ENCODE peak calls at places on chromosomes 7 and 10, in eight cellular contexts. Y is endothelial cell, C is fibroblast of lung, I is IMR-90, S is astrocyte of the spinal cord, R is lower leg skin, M is adrenal gland, D is tibial nerve. W is an unnamed sample.
A peak's percentile ranks its signal among the peaks of the same experiment; 100 is the strongest.

GRCh38 chr10:52486840-52487611 is 172.9 kb downstream of the DKK1 start:
- DNase-seq in Y (no peak), C (peak; percentile 81), I (peak; percentile 92), S (peak; percentile 85), R (no peak), M (no peak), D (no peak), W (no peak)

GRCh38 chr10:31749293-31749692 is 179.3 kb downstream of the ARHGAP12 start:
- DNase-seq in Y (no peak), C (no peak), I (peak; percentile 46), S (peak; percentile 51), R (no peak), M (no peak), D (no peak), W (no peak)

GRCh38 chr10:16832351-16833080 is 15.3 kb upstream of the RSU1 start:
- DNase-seq in Y (no peak), C (peak; percentile 72), I (peak; percentile 90), S (peak; percentile 96), R (no peak), M (peak; percentile 65), D (no peak), W (peak; percentile 60)

GRCh38 chr7:41885078-41885477 is 182.2 kb upstream of the INHBA start:
- DNase-seq in Y (no peak), C (peak; percentile 36), I (peak; percentile 64), S (peak; percentile 48), R (no peak), M (no peak), D (no peak), W (no peak)

GRCh38 chr10:117464176-117464575 is 78.4 kb upstream of the EMX2 start:
- DNase-seq in Y (no peak), C (no peak), I (no peak), S (no peak), R (no peak), M (no peak), D (no peak), W (no peak)

GRCh38 chr7:1344981-1345701 is 112.5 kb downstream of the UNCX start:
- DNase-seq in Y (no peak), C (no peak), I (no peak), S (no peak), R (no peak), M (no peak), D (no peak), W (no peak)

GRCh38 chr10:124394583-124394982 is 24.1 kb downstream of the OAT start:
- DNase-seq in Y (no peak), C (no peak), I (no peak), S (no peak), R (no peak), M (no peak), D (no peak), W (no peak)

GRCh38 chr7:120924837-120925236 is 25.7 kb upstream of the ING3 start:
- DNase-seq in Y (no peak), C (no peak), I (peak; percentile 48), S (no peak), R (no peak), M (no peak), D (no peak), W (no peak)

GRCh38 chr10:118251791-118252190 is 90.3 kb downstream of the FAM204A start:
- DNase-seq in Y (no peak), C (no peak), I (no peak), S (no peak), R (no peak), M (no peak), D (no peak), W (no peak)

GRCh38 chr7:131231381-131232220 is 96.1 kb upstream of the MKLN1 start:
- DNase-seq in Y (no peak), C (peak; percentile 82), I (peak; percentile 79), S (peak; percentile 68), R (no peak), M (peak; percentile 62), D (peak; percentile 28), W (no peak)

GRCh38 chr7:101956130-101956529 is 138.7 kb downstream of the CUX1 start:
- DNase-seq in Y (no peak), C (no peak), I (no peak), S (no peak), R (no peak), M (no peak), D (no peak), W (no peak)

GRCh38 chr10:61847087-61847486 is 54.4 kb upstream of the ARID5B start:
- DNase-seq in Y (no peak), C (no peak), I (no peak), S (no peak), R (no peak), M (no peak), D (no peak), W (no peak)

GRCh38 chr10:96511044-96511945 is 2.4 kb downstream of the TLL2 start:
- DNase-seq in Y (peak; percentile 64), C (peak; percentile 19), I (peak; percentile 17), S (peak; percentile 26), R (no peak), M (peak; percentile 64), D (peak; percentile 28), W (peak; percentile 41)

GRCh38 chr10:96516337-96516736 is 2.6 kb upstream of the TLL2 start:
- DNase-seq in Y (no peak), C (no peak), I (no peak), S (no peak), R (no peak), M (no peak), D (no peak), W (no peak)

GRCh38 chr10:96513686-96514551 is at the start of gene TLL2:
- DNase-seq in Y (peak; percentile 91), C (peak; percentile 82), I (peak; percentile 84), S (peak; percentile 93), R (peak; percentile 51), M (peak; percentile 92), D (peak; percentile 58), W (peak; percentile 89)

GRCh38 chr10:96512524-96512991 is 1.2 kb downstream of the TLL2 start:
- DNase-seq in Y (peak; percentile 38), C (peak; percentile 14), I (peak; percentile 12), S (peak; percentile 19), R (no peak), M (no peak), D (no peak), W (peak; percentile 10)

GRCh38 chr10:96512997-96513685 is 585 bp downstream of the TLL2 start:
- DNase-seq in Y (no peak), C (peak; percentile 35), I (peak; percentile 11), S (peak; percentile 33), R (no peak), M (no peak), D (no peak), W (no peak)
- TF ChIP-seq CTCF in Y (no peak), C (no peak), I (no peak), S (no peak), R (no peak), M (no peak), D (no peak), W (no peak)

GRCh38 chr10:34305189-34305588 is 509.9 kb downstream of the PARD3 start:
- DNase-seq in Y (peak; percentile 46), C (no peak), I (no peak), S (no peak), R (peak; percentile 58), M (no peak), D (no peak), W (peak; percentile 67)
- TF ChIP-seq CTCF in Y (peak; percentile 45), C (no peak), I (no peak), S (peak; percentile 15), R (no peak), M (no peak), D (no peak), W (no peak)

GRCh38 chr10:2097937-2098336 is 360.6 kb upstream of the ADARB2 start:
- DNase-seq in Y (no peak), C (no peak), I (no peak), S (no peak), R (no peak), M (no peak), D (no peak), W (no peak)

GRCh38 chr10:2094171-2094570 is 356.8 kb upstream of the ADARB2 start:
- DNase-seq in Y (no peak), C (no peak), I (no peak), S (no peak), R (no peak), M (no peak), D (no peak), W (no peak)

GRCh38 chr10:2099321-2099720 is 362.0 kb upstream of the ADARB2 start:
- DNase-seq in Y (no peak), C (no peak), I (no peak), S (no peak), R (no peak), M (no peak), D (no peak), W (no peak)
- TF ChIP-seq CTCF in Y (no peak), C (no peak), I (no peak), S (no peak), R (no peak), M (no peak), D (no peak), W (no peak)

GRCh38 chr10:37991655-37992054 is 15.2 kb upstream of the ZNF25 start:
- DNase-seq in Y (no peak), C (no peak), I (no peak), S (no peak), R (no peak), M (no peak), D (no peak), W (no peak)

DNA sequence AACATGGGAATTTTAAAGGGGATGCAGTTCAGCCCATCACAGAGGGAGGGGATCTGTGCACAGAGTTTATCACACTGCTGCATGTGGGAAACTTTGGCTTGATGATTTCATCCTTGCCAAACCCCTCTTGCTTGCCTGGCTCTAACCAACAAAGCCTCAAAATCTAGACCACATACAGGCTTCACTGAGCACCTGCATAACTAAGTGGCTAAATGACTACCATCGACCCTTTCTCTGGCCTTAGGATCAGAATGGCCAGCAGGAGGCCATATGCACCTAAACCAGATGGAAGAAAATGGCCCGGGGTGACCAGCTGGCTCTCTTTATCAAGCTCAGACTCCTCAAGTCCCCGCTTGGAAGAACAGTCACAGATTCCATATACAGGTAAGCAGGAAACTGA is 15.6 kb upstream of the ZNF25 start:
- DNase-seq in Y (no peak), C (no peak), I (no peak), S (no peak), R (no peak), M (no peak), D (no peak), W (no peak)
- TF ChIP-seq CTCF in Y (no peak), C (no peak), I (no peak), S (no peak), R (no peak), M (no peak), D (no peak), W (no peak)

GRCh38 chr7:99191869-99192596 is 15.9 kb downstream of the KPNA7 start:
- DNase-seq in Y (no peak), C (no peak), I (no peak), S (no peak), R (no peak), M (no peak), D (no peak), W (no peak)
- TF ChIP-seq CTCF in Y (no peak), C (no peak), I (no peak), S (no peak), R (no peak), M (no peak), D (no peak), W (no peak)

W was measured in Calu3.